ENCODE peak calls at places on chromosomes 4 and X, in ten cellular contexts. H is AG08396; J is fibroblast of the conjunctiva; G is epithelial cell of esophagus; Y is cardiac muscle cell; N is posterior vena cava; W is activated CD4-positive, alpha-beta T cell treated with anti-CD3 and anti-CD28 coated beads, Interleukin-2, amount 10 ng/mL, durations not matched to agents 7 days and 5 days; M is neuronal stem cell; B is HuH-7.5; P is spleen. D is an unnamed sample.

GRCh38 chr4:14254252-14254651 is 626.7 kb upstream of the BOD1L1 start:
- DNase-seq in H (peak; percentile 25), J (no peak), G (peak; percentile 60), Y (peak; percentile 38), N (peak; percentile 83), W (no peak), M (no peak), B (no peak), P (no peak), D (no peak)

GRCh38 chr4:94452476-94453300 is 946 bp downstream of the PDLIM5 start:
- DNase-seq in H (peak; percentile 79), J (peak; percentile 77), G (peak; percentile 94), Y (peak; percentile 92), N (peak; percentile 96), W (peak; percentile 13), M (peak; percentile 38), B (no peak), P (peak; percentile 87), D (no peak)

GRCh38 chr4:73609688-73610087 is 10.5 kb downstream of the RASSF6 start:
- DNase-seq in H (no peak), J (no peak), G (no peak), Y (no peak), N (no peak), W (no peak), M (no peak), B (no peak), P (no peak), D (no peak)

GRCh38 chr4:132809298-132810032 is 339.6 kb upstream of the PCDH10 start:
- DNase-seq in H (no peak), J (no peak), G (no peak), Y (peak; percentile 10), N (no peak), W (no peak), M (no peak), B (no peak), P (no peak), D (no peak)

GRCh38 chr4:5421416-5421815 is 286.9 kb downstream of the EVC2 start:
- DNase-seq in H (no peak), J (no peak), G (no peak), Y (no peak), N (no peak), W (no peak), M (no peak), B (no peak), P (no peak), D (no peak)

GRCh38 chr4:82044141-82044993 is 329.4 kb downstream of the HNRNPD start:
- DNase-seq in H (peak; percentile 55), J (peak; percentile 13), G (peak; percentile 80), Y (peak; percentile 87), N (peak; percentile 89), W (no peak), M (peak; percentile 72), B (peak; percentile 31), P (peak; percentile 76), D (no peak)

GRCh38 chrX:14529288-14529989 is at the start of gene GLRA2:
- DNase-seq in H (peak; percentile 11), J (no peak), G (peak; percentile 38), Y (peak; percentile 70), N (no peak), W (peak; percentile 26), M (peak; percentile 69), B (no peak), P (no peak), D (no peak)

GRCh38 chr4:22514431-22514830 is 1.4 kb downstream of the ADGRA3 start:
- DNase-seq in H (no peak), J (no peak), G (peak; percentile 4), Y (no peak), N (no peak), W (no peak), M (no peak), B (no peak), P (no peak), D (no peak)

GRCh38 chrX:13689519-13690211 is 737 bp downstream of the RAB9A start:
- DNase-seq in H (peak; percentile 23), J (no peak), G (no peak), Y (peak; percentile 36), N (no peak), W (no peak), M (no peak), B (no peak), P (no peak), D (no peak)

GRCh38 chr4:186840222-186840701 is 116.6 kb upstream of the FAT1 start:
- DNase-seq in H (peak; percentile 42), J (no peak), G (no peak), Y (no peak), N (peak; percentile 86), W (no peak), M (no peak), B (no peak), P (no peak), D (no peak)

GRCh38 chrX:123155327-123155726 is 28.8 kb upstream of the GRIA3 start:
- DNase-seq in H (no peak), J (no peak), G (peak; percentile 42), Y (no peak), N (no peak), W (no peak), M (no peak), B (no peak), P (no peak), D (no peak)

GRCh38 chr4:54226399-54227260 is 2.5 kb upstream of the PDGFRA start:
- DNase-seq in H (peak; percentile 77), J (peak; percentile 93), G (no peak), Y (peak; percentile 52), N (peak; percentile 91), W (no peak), M (peak; percentile 23), B (peak; percentile 46), P (peak; percentile 80), D (no peak)

GRCh38 chrX:124217289-124218251 is 114.9 kb upstream of the TEX13D start:
- DNase-seq in H (no peak), J (no peak), G (peak; percentile 47), Y (no peak), N (no peak), W (peak; percentile 78), M (peak; percentile 53), B (no peak), P (peak; percentile 82), D (no peak)

GRCh38 chr4:6379787-6380745 is 92.3 kb downstream of the PPP2R2C start:
- DNase-seq in H (no peak), J (no peak), G (no peak), Y (no peak), N (peak; percentile 64), W (no peak), M (no peak), B (no peak), P (peak; percentile 65), D (no peak)

GRCh38 chr4:115113382-115114106 is at the start of gene NDST4:
- DNase-seq in H (peak; percentile 5), J (peak; percentile 9), G (peak; percentile 10), Y (peak; percentile 32), N (no peak), W (no peak), M (peak; percentile 79), B (no peak), P (no peak), D (peak; percentile 53)

D was measured in smooth muscle cell of the brain vasculature.